ENCODE peak calls at places on chromosomes 6 and 20, in eight cellular contexts. B is activated T-cell treated with anti-CD3 and anti-CD28 coated beads for 1 hour; O is ureter; G is AG08395; X is DMS153; V is Caki2; T is stimulated activated CD8-positive, alpha-beta memory T cell treated with anti-CD3 and anti-CD28 coated beads, Interleukin-7, amount 100 ng/mL, for 24 hours; U is uterus. M is an unnamed sample.

GRCh38 chr20:51447097-51447764 is 95.3 kb downstream of the NFATC2 start:
- DNase-seq in V (peak), G (peak), O (no peak), X (no peak), U (peak), B (no peak), T (no peak), M (peak)

GRCh38 chr6:939526-940252 is 246.8 kb upstream of the EXOC2 start:
- DNase-seq in B (no peak), U (no peak), T (no peak), O (no peak), V (no peak), X (no peak), G (no peak), M (no peak)

GRCh38 chr6:135465903-135466302 is 31.6 kb downstream of the AHI1 start:
- DNase-seq in U (no peak), G (no peak), X (no peak), O (no peak), V (no peak), B (no peak), T (no peak), M (no peak)

GRCh38 chr20:5908981-5909380 is 41.4 kb downstream of the TRMT6 start:
- DNase-seq in T (no peak), G (no peak), U (no peak), B (no peak), V (no peak), X (no peak), O (no peak), M (no peak)

GRCh38 chr6:128725271-128726233 is 157.4 kb upstream of the LAMA2 start:
- DNase-seq in G (peak), V (peak), B (no peak), T (no peak), X (no peak), U (no peak), O (no peak), M (peak)

GRCh38 chr20:2006452-2007381 is 12.9 kb upstream of the PDYN start:
- DNase-seq in U (no peak), B (no peak), V (peak), O (no peak), G (peak), X (no peak), T (no peak), M (no peak)

GRCh38 chr20:43973671-43974450 is 59.2 kb downstream of the TOX2 start:
- DNase-seq in X (no peak), V (no peak), B (no peak), G (no peak), O (no peak), T (no peak), U (no peak), M (no peak)

GRCh38 chr6:134123666-134124208 is 71.3 kb upstream of the SLC2A12 start:
- DNase-seq in O (no peak), U (no peak), V (peak), X (peak), G (peak), T (no peak), B (no peak), M (peak)

GRCh38 chr6:154768280-154768679 is 35.1 kb downstream of the SCAF8 start:
- DNase-seq in G (no peak), B (no peak), O (no peak), V (no peak), U (no peak), T (no peak), X (no peak), M (no peak)

GRCh38 chr20:38805958-38806854 is 709 bp downstream of the PPP1R16B start:
- DNase-seq in O (no peak), V (no peak), T (peak), G (no peak), X (no peak), U (no peak), B (peak), M (no peak)

GRCh38 chr6:12293234-12293930 is 3.2 kb downstream of the EDN1 start:
- DNase-seq in X (no peak), U (no peak), B (no peak), O (no peak), T (no peak), G (no peak), V (no peak), M (no peak)

GRCh38 chr6:21952367-21952766 is 344.5 kb downstream of the PRL start:
- DNase-seq in V (no peak), X (no peak), B (no peak), G (no peak), T (no peak), O (no peak), U (no peak), M (no peak)

GRCh38 chr6:144480518-144480917 is 195.4 kb downstream of the UTRN start:
- DNase-seq in U (no peak), X (no peak), B (no peak), T (no peak), V (no peak), O (no peak), G (no peak), M (no peak)

GRCh38 chr6:116278853-116279231 is 888 bp downstream of the TSPYL1 start:
- DNase-seq in U (peak), G (no peak), X (no peak), T (no peak), O (peak), B (no peak), V (no peak), M (no peak)

GRCh38 chr20:58870293-58871014 is 17.9 kb downstream of the GNAS start:
- DNase-seq in O (peak), U (peak), X (peak), V (peak), T (no peak), B (peak), G (peak), M (peak)

GRCh38 chr6:151059612-151060095 is 180.1 kb upstream of the AKAP12 start:
- DNase-seq in U (no peak), G (peak), O (peak), T (no peak), V (no peak), X (no peak), B (no peak), M (no peak)

GRCh38 chr20:59250293-59250692 is 50.1 kb upstream of the EDN3 start:
- DNase-seq in T (no peak), V (no peak), O (no peak), U (no peak), B (no peak), X (no peak), G (no peak), M (no peak)

GRCh38 chr20:57390604-57391438 is at the start of gene RBM38:
- DNase-seq in G (peak), V (peak), O (no peak), X (peak), T (peak), U (peak), B (peak), M (peak)

GRCh38 chr6:158595223-158595622 is 35.3 kb downstream of the TMEM181 start:
- DNase-seq in T (no peak), B (no peak), X (no peak), O (no peak), V (no peak), G (no peak), U (no peak), M (no peak)

M was measured in hepatic stellate cell.